ENCODE peak calls at places on chromosomes 12 and 14, in six cellular contexts. T, F, X, U, R and Z are unnamed samples.

GRCh38 chr12:22268406-22268805 is 66.1 kb downstream of the ST8SIA1 start:
- DNase-seq in T (no peak), F (no peak), X (no peak), U (no peak), R (no peak), Z (no peak)

GRCh38 chr12:11765817-11766794 is 116.6 kb downstream of the ETV6 start:
- DNase-seq in T (no peak), F (no peak), X (peak), U (no peak), R (peak), Z (no peak)

GRCh38 chr12:111188436-111188835 is 180.5 kb downstream of the PHETA1 start:
- DNase-seq in T (no peak), F (no peak), X (no peak), U (no peak), R (no peak), Z (no peak)

GRCh38 chr12:56629459-56630179 is 507 bp downstream of the BAZ2A start:
- DNase-seq in T (no peak), F (no peak), X (no peak), U (peak), R (no peak), Z (peak)

GRCh38 chr14:68762944-68763831 is 29.7 kb downstream of the ZFP36L1 start:
- DNase-seq in T (no peak), F (no peak), X (peak), U (peak), R (peak), Z (peak)

GRCh38 chr14:75280831-75281690 is 2.4 kb downstream of the FOS start:
- DNase-seq in T (no peak), F (no peak), X (peak), U (no peak), R (no peak), Z (no peak)

GRCh38 chr12:106580671-106581508 is 1.9 kb upstream of the RFX4 start:
- DNase-seq in T (no peak), F (no peak), X (no peak), U (peak), R (no peak), Z (no peak)

GRCh38 chr12:45183263-45183662 is 32.6 kb upstream of the ANO6 start:
- DNase-seq in T (no peak), F (no peak), X (peak), U (no peak), R (no peak), Z (no peak)

GRCh38 chr12:57090456-57090855 is 1.5 kb downstream of the NAB2 start:
- DNase-seq in T (no peak), F (no peak), X (no peak), U (no peak), R (peak), Z (no peak)

GRCh38 chr12:51818567-51819300 is 29.8 kb downstream of the FIGNL2 start:
- DNase-seq in T (no peak), F (no peak), X (peak), U (no peak), R (no peak), Z (no peak)

GRCh38 chr12:96047151-96047620 is 11.8 kb upstream of the LTA4H start:
- DNase-seq in T (no peak), F (no peak), X (no peak), U (no peak), R (no peak), Z (no peak)

GRCh38 chr12:92144631-92145480 is 790 bp downstream of the BTG1 start:
- DNase-seq in T (peak), F (no peak), X (peak), U (peak), R (peak), Z (peak)

GRCh38 chr14:24439830-24440605 is 2.6 kb downstream of the SDR39U1 start:
- DNase-seq in T (no peak), F (no peak), X (no peak), U (no peak), R (no peak), Z (no peak)

GRCh38 chr14:34203271-34203722 is 252.4 kb upstream of the EGLN3 start:
- DNase-seq in T (no peak), F (no peak), X (no peak), U (no peak), R (no peak), Z (no peak)

GRCh38 chr12:41604830-41605229 is 416.7 kb downstream of the PDZRN4 start:
- DNase-seq in T (no peak), F (no peak), X (no peak), U (no peak), R (no peak), Z (no peak)

GRCh38 chr14:66638688-66639087 is 130.7 kb downstream of the GPHN start:
- DNase-seq in T (no peak), F (no peak), X (peak), U (no peak), R (no peak), Z (no peak)

GRCh38 chr12:69070319-69071090 is 137.5 kb upstream of the CPM start:
- DNase-seq in T (no peak), F (no peak), X (peak), U (peak), R (peak), Z (peak)

GRCh38 chr14:66708262-66708661 is 200.3 kb downstream of the GPHN start:
- DNase-seq in T (no peak), F (no peak), X (no peak), U (no peak), R (no peak), Z (no peak)

GRCh38 chr12:66032739-66033138 is 97.8 kb downstream of the LLPH start:
- DNase-seq in T (no peak), F (no peak), X (no peak), U (no peak), R (no peak), Z (no peak)

GRCh38 chr14:96772929-96773328 is 24.3 kb upstream of the VRK1 start:
- DNase-seq in T (no peak), F (no peak), X (no peak), U (no peak), R (no peak), Z (no peak)

GRCh38 chr12:76866726-76867125 is 12.1 kb downstream of the CSRP2 start:
- DNase-seq in T (no peak), F (no peak), X (peak), U (no peak), R (no peak), Z (no peak)

GRCh38 chr12:43210437-43211197 is 341.4 kb downstream of the ADAMTS20 start:
- DNase-seq in T (no peak), F (no peak), X (peak), U (no peak), R (no peak), Z (no peak)

GRCh38 chr14:85414142-85414541 is 115.8 kb upstream of the FLRT2 start:
- DNase-seq in T (no peak), F (no peak), X (no peak), U (no peak), R (no peak), Z (no peak)

GRCh38 chr14:71300474-71301359 is 393.5 kb downstream of the PCNX1 start:
- DNase-seq in T (no peak), F (no peak), X (peak), U (no peak), R (no peak), Z (no peak)

GRCh38 chr14:22976620-22977433 is 5.5 kb downstream of the AJUBA start:
- DNase-seq in T (no peak), F (no peak), X (peak), U (no peak), R (no peak), Z (peak)

GRCh38 chr14:53011053-53011462 is 60.2 kb upstream of the FERMT2 start:
- DNase-seq in T (peak), F (no peak), X (peak), U (no peak), R (peak), Z (no peak)

DNA sequence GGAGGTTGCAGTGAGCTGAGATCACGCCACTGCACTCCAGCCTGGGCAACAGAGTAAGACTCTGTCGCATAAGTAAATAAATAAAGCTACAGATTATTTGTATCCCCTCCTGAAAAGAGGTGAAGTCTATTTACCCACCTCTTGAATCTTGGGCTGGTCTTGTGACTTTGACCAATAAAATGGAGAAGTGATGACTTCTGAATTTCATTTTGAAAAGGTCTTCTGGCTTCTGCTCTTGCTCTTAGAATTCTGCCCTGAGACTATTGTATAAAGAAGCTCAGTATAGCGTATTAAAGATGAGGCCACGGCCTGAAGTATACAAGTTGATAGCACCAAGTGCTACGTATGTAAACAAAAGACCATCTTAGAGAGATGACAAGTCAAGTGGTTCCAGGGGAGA is 88.3 kb upstream of the AMN1 start:
- DNase-seq in T (no peak), F (no peak), X (no peak), U (no peak), R (no peak), Z (no peak)
- H3K27ac ChIP-seq in T (no peak), F (no peak), X (no peak), U (no peak), R (no peak), Z (no peak)

GRCh38 chr12:127964717-127965116 is 302.3 kb upstream of the TMEM132C start:
- DNase-seq in T (no peak), F (no peak), X (no peak), U (no peak), R (no peak), Z (no peak)
- TF ChIP-seq CTCF in T (no peak), F (no peak), X (no peak), U (no peak), R (no peak), Z (no peak)

GRCh38 chr14:64702493-64703392 is 1.5 kb upstream of the PLEKHG3 start:
- DNase-seq in T (peak), F (no peak), X (no peak), U (peak), R (no peak), Z (no peak)
- TF ChIP-seq POLR2A in T (no peak), F (no peak), X (no peak), U (no peak), R (no peak), Z (no peak)

DNA sequence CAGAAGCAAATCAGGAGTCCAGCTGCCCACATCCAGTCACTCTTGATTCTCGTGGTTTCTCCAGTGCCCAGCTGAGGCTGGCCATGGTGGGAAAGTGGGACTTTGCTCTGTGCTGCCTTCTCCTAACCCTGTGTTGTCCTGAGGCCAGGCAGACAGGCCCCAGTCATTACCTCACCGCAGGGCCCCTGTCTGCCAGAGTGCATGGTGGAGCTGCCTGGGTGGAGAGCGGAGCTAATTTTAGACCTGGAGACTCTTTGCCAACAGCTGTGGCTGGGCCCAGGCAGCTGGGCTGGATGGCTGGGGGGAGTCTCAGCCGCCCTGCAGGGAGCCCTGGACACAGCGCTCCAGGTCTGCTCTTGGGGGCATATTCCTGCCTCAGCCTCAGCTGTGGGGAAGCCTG is 21.7 kb downstream of the B4GALNT3 start:
- DNase-seq in T (peak), F (no peak), X (peak), U (no peak), R (peak), Z (no peak)
- H3K27ac ChIP-seq in T (no peak), F (no peak), X (no peak), U (no peak), R (peak), Z (no peak)

GRCh38 chr12:64080319-64081008 is 141.6 kb downstream of the KICS2 start:
- DNase-seq in T (no peak), F (no peak), X (peak), U (no peak), R (no peak), Z (no peak)

GRCh38 chr12:64072946-64073345 is 149.2 kb downstream of the KICS2 start:
- DNase-seq in T (no peak), F (no peak), X (no peak), U (no peak), R (no peak), Z (no peak)

GRCh38 chr12:64081020-64081419 is 141.1 kb downstream of the KICS2 start:
- DNase-seq in T (no peak), F (no peak), X (no peak), U (no peak), R (no peak), Z (no peak)

GRCh38 chr12:64082866-64083268 is 139.2 kb downstream of the KICS2 start:
- DNase-seq in T (no peak), F (no peak), X (no peak), U (no peak), R (peak), Z (no peak)

GRCh38 chr12:64077922-64078321 is 144.2 kb downstream of the KICS2 start:
- DNase-seq in T (no peak), F (no peak), X (no peak), U (no peak), R (no peak), Z (no peak)
- TF ChIP-seq CTCF in T (no peak), F (peak), X (peak), U (no peak), R (peak), Z (peak)

DNA sequence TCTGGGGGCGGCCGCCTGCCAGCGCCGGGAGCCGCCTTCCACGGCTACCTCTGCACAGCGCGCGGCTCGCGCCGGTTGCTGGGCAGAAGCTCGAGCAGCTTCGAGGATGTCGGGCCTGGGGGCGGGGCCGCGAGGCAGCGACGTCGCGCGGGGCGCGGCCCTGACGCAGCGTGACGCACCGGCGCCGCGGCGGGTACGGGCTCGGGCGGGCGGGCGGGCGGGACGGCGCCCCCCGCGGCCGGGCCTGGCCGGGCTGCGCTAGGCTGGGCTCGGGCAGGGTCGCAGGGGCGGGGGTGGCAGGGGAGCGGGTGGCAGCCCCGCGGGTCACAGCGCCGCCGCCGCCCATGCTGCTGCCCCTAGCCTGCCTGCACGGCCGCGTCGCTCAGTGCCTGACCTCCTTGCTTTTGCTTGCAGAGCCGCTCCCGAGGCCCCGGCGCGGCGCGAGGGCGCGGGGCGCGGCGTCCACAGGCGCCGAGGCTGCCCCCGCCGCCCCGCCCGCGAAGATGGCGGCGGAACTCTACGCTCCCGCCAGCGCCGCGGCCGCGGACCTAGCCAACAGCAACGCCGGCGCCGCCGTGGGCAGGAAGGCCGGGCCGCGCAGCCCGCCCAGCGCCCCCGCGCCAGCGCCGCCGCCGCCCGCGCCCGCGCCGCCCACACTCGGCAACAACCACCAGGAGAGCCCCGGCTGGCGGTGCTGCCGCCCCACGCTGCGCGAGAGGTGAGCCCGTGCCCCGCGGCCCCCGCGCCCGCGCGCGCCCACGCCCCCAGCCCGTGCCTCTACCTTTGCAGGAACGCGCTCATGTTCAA is at the start of gene BTBD6:
- DNase-seq in T (peak), F (no peak), X (peak), U (peak), R (peak), Z (peak)
- TF ChIP-seq POLR2A in T (no peak), F (no peak), X (no peak), U (no peak), R (peak), Z (no peak)

DNA sequence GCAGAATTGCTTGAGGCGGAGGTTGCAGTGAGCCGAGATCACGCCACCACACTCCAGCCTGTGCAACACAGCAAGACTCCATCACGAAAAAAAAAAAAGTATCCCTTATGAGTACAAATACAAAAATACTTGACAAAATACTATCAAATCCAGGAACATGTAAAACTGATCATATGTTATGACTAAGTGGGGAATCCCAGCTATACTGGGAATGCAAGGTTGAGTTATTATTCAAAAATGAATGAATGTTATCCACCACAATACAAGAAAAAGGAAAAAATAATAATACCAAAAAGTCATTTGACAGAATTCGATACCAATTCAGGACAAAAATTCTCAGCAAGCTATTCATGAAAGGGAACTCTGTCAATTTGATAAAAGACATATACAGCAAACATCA is 32.6 kb downstream of the MOK start:
- DNase-seq in T (no peak), F (no peak), X (peak), U (no peak), R (no peak), Z (no peak)
- H3K27ac ChIP-seq in T (no peak), F (no peak), X (no peak), U (no peak), R (no peak), Z (no peak)

DNA sequence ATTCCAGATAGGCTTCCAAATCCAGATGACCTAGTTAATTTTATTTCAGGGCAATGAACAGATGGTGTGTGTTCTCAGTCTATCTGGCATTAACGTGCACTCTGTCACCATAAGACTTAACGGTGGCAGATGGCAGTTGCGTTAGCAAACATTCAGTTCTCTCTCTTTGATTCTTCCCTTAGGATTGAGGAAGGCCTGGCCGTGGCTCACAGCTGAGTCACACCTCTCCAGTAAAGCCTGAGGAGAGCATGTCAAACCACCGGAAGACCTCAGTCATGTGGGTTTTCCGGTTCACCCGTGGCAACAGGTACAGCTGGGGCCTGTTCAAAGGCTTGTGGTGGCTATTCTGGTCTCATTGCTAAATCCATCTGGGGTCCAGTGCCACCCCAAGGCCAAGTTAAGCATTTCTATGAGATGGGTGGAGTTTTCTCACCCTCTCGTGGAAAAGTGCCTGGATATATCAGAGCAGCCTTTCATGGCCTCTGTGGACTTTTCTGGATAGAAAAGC is 545.1 kb upstream of the ATP2B1 start:
- DNase-seq in T (peak), F (peak), X (peak), U (no peak), R (peak), Z (peak)
- TF ChIP-seq CTCF in T (no peak), F (peak), X (peak), U (no peak), R (no peak), Z (no peak)

DNA sequence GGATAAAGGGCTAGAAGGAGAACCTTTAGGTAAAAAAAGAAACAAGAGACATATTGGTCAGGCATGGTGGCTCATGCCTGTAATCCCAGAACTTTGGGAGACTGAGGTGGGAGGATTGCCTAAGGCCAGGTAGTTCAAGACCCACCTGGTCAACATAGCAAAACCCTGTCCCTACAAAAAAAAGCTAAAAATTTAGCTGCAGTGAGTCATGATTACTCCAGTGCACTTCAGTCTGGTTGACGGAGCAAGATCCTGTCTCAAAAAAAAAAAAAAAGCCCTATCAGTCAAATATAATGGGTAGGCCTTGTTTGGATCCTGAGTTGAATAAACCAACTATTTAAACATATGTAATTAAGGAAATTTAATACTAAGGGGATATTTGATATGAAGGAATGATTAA is 54.2 kb downstream of the PPP1R36 start:
- DNase-seq in T (no peak), F (no peak), X (no peak), U (no peak), R (no peak), Z (no peak)
- TF ChIP-seq POLR2A in T (no peak), F (no peak), X (no peak), U (no peak), R (no peak), Z (no peak)